ENCODE peak calls at places on chromosomes 12 and 14, in five cellular contexts. K is MM.1S, S is psoas muscle, O is GM12865, E is kidney epithelial cell. Z is an unnamed sample.
A peak's percentile ranks its signal among the peaks of the same experiment; 100 is the strongest.

GRCh38 chr14:78762331-78762730 is 592.2 kb downstream of the NRXN3 start:
- DNase-seq in O (no peak), K (no peak), E (no peak), S (no peak), Z (no peak)

GRCh38 chr12:104784592-104784991 is 173.5 kb downstream of the SLC41A2 start:
- DNase-seq in O (no peak), E (no peak), S (no peak), K (no peak), Z (peak; percentile 27)

GRCh38 chr12:125704803-125705202 is 639.6 kb downstream of the AACS start:
- DNase-seq in K (no peak), O (no peak), E (no peak), S (no peak), Z (no peak)

GRCh38 chr14:71883094-71883493 is 49.1 kb upstream of the RGS6 start:
- DNase-seq in O (peak; percentile 10), S (no peak), E (no peak), K (no peak), Z (no peak)

GRCh38 chr14:36438883-36439282 is 81.1 kb downstream of the NKX2-1 start:
- DNase-seq in K (no peak), E (no peak), O (no peak), S (no peak), Z (no peak)

GRCh38 chr14:105860615-105861580 is 334.5 kb downstream of the TMEM121 start:
- DNase-seq in O (peak; percentile 70), K (peak; percentile 6), E (no peak), S (no peak), Z (no peak)

GRCh38 chr12:65443038-65443437 is 164.6 kb downstream of the MSRB3 start:
- DNase-seq in S (no peak), O (no peak), K (no peak), E (no peak), Z (peak; percentile 28)

GRCh38 chr12:19065223-19065622 is 64.3 kb upstream of the PLEKHA5 start:
- DNase-seq in E (no peak), O (no peak), K (no peak), S (no peak), Z (no peak)

GRCh38 chr12:104828015-104828414 is 130.1 kb downstream of the SLC41A2 start:
- DNase-seq in O (no peak), E (no peak), K (no peak), S (no peak), Z (no peak)

GRCh38 chr14:75454963-75455546 is 27.2 kb downstream of the JDP2 start:
- DNase-seq in K (no peak), S (peak; percentile 78), O (peak; percentile 44), E (peak; percentile 51), Z (peak; percentile 81)

GRCh38 chr14:69345402-69345801 is 52.7 kb downstream of the ERH start:
- DNase-seq in S (no peak), O (no peak), E (no peak), K (peak; percentile 9), Z (no peak)

GRCh38 chr12:3243376-3244084 is 166.4 kb downstream of the TSPAN9 start:
- DNase-seq in K (no peak), O (no peak), S (no peak), E (no peak), Z (no peak)

GRCh38 chr14:105477659-105478623 is 3.3 kb downstream of the CRIP2 start:
- DNase-seq in K (no peak), E (no peak), O (no peak), S (no peak), Z (no peak)

GRCh38 chr12:2286461-2287131 is 233.8 kb downstream of the CACNA1C start:
- DNase-seq in O (no peak), S (no peak), K (no peak), E (no peak), Z (peak; percentile 74)

GRCh38 chr12:107992870-107993451 is 136.1 kb upstream of the WSCD2 start:
- DNase-seq in O (peak; percentile 59), K (peak; percentile 64), S (no peak), E (no peak), Z (peak; percentile 12)

GRCh38 chr14:77498120-77498979 is at the start of gene ISM2:
- DNase-seq in E (no peak), K (peak; percentile 16), S (no peak), O (peak; percentile 60), Z (peak; percentile 23)

GRCh38 chr12:79367016-79367575 is 323.7 kb downstream of the PAWR start:
- DNase-seq in O (no peak), S (no peak), K (no peak), E (no peak), Z (no peak)

GRCh38 chr14:93328546-93328945 is 4.3 kb downstream of the BTBD7 start:
- DNase-seq in S (no peak), O (no peak), K (no peak), E (no peak), Z (no peak)

GRCh38 chr14:95195031-95195430 is 37.7 kb upstream of the DICER1 start:
- DNase-seq in S (no peak), K (no peak), O (no peak), E (no peak), Z (no peak)

GRCh38 chr14:106422066-106422465 is 895.7 kb downstream of the TMEM121 start:
- DNase-seq in S (no peak), O (no peak), E (no peak), K (no peak), Z (no peak)

GRCh38 chr12:131985145-131985875 is 35.6 kb downstream of the EP400 start:
- DNase-seq in O (no peak), K (no peak), E (no peak), S (no peak), Z (no peak)

GRCh38 chr14:89667983-89668382 is 250.9 kb upstream of the FOXN3 start:
- DNase-seq in E (peak; percentile 5), S (no peak), O (no peak), K (no peak), Z (peak; percentile 37)

GRCh38 chr12:79929065-79929464 is 5.8 kb downstream of the PPP1R12A start:
- DNase-seq in O (no peak), K (no peak), S (no peak), E (no peak), Z (no peak)

GRCh38 chr12:119603767-119604166 is 10.2 kb downstream of the TMEM233 start:
- DNase-seq in S (no peak), K (no peak), E (no peak), O (no peak), Z (peak; percentile 25)

GRCh38 chr12:122243965-122244364 is 18.1 kb upstream of the DIABLO start:
- DNase-seq in K (no peak), O (peak; percentile 32), E (no peak), S (no peak), Z (no peak)

GRCh38 chr14:28375295-28375694 is 391.3 kb upstream of the FOXG1 start:
- DNase-seq in E (no peak), K (peak; percentile 19), S (no peak), O (no peak), Z (peak; percentile 38)

GRCh38 chr14:61891251-61891650 is 129.0 kb downstream of the SNAPC1 start:
- DNase-seq in E (peak; percentile 14), O (no peak), S (no peak), K (no peak), Z (peak; percentile 2)

GRCh38 chr14:74438351-74438915 is 12.4 kb upstream of the SYNDIG1L start:
- DNase-seq in O (no peak), S (no peak), E (no peak), K (no peak), Z (no peak)

GRCh38 chr12:48004039-48004940 is at the start of gene COL2A1:
- DNase-seq in O (no peak), K (no peak), S (peak; percentile 38), E (no peak), Z (peak; percentile 3)

GRCh38 chr12:59695379-59695778 is 99.5 kb downstream of the SLC16A7 start:
- DNase-seq in E (no peak), S (no peak), K (no peak), O (no peak), Z (peak; percentile 72)

GRCh38 chr12:94952325-94952724 is 51.2 kb downstream of the NDUFA12 start:
- DNase-seq in S (no peak), E (no peak), K (no peak), O (no peak), Z (peak; percentile 23)

GRCh38 chr14:22850944-22851790 is 14.8 kb downstream of the MMP14 start:
- DNase-seq in S (peak; percentile 88), O (peak; percentile 32), E (peak; percentile 76), K (no peak), Z (peak; percentile 96)

GRCh38 chr12:45730842-45731336 is 1.4 kb downstream of the ARID2 start:
- DNase-seq in K (peak; percentile 37), S (no peak), E (no peak), O (peak; percentile 59), Z (peak; percentile 47)

GRCh38 chr14:64464695-64465094 is 604 bp upstream of the AKAP5 start:
- DNase-seq in K (no peak), O (peak; percentile 30), E (no peak), S (no peak), Z (no peak)

GRCh38 chr12:751192-751827 is 1.1 kb upstream of the WNK1 start:
- DNase-seq in K (peak; percentile 97), E (peak; percentile 80), S (peak; percentile 93), O (peak; percentile 99), Z (peak; percentile 96)

GRCh38 chr12:753401-754237 is 1.2 kb downstream of the WNK1 start:
- DNase-seq in O (peak; percentile 61), K (peak; percentile 52), E (no peak), S (peak; percentile 55), Z (peak; percentile 32)

GRCh38 chr12:754238-754816 is 1.9 kb downstream of the WNK1 start:
- DNase-seq in O (peak; percentile 7), K (no peak), S (no peak), E (no peak), Z (peak; percentile 27)

GRCh38 chr12:751828-752672 is at the start of gene WNK1:
- DNase-seq in S (peak; percentile 97), K (peak; percentile 99), E (peak; percentile 99), O (peak; percentile 99), Z (peak; percentile 99)

GRCh38 chr12:752673-753400 is 458 bp downstream of the WNK1 start:
- DNase-seq in S (peak; percentile 75), E (no peak), O (peak; percentile 69), K (peak; percentile 60), Z (peak; percentile 27)
- TF ChIP-seq CTCF in S (peak; percentile 33), E (no peak), O (no peak), K (no peak), Z (no peak)

GRCh38 chr12:52120951-52121847 is 41.7 kb downstream of the SMIM41 start:
- DNase-seq in O (no peak), E (no peak), S (no peak), K (no peak), Z (no peak)

GRCh38 chr12:52121848-52122838 is 42.6 kb downstream of the SMIM41 start:
- DNase-seq in K (peak; percentile 51), E (no peak), O (peak; percentile 86), S (peak; percentile 59), Z (peak; percentile 52)

GRCh38 chr12:52125499-52125900 is 46.0 kb downstream of the SMIM41 start:
- DNase-seq in K (no peak), S (no peak), E (no peak), O (no peak), Z (no peak)

GRCh38 chr12:52122904-52123303 is 43.4 kb downstream of the SMIM41 start:
- DNase-seq in S (no peak), K (no peak), O (no peak), E (no peak), Z (no peak)

GRCh38 chr12:52119398-52120254 is 40.1 kb downstream of the SMIM41 start:
- DNase-seq in O (peak; percentile 74), E (no peak), S (no peak), K (peak; percentile 30), Z (peak; percentile 45)
- H3K4me3 ChIP-seq in O (no peak overlapping the region), E (no peak overlapping the region), S (no peak overlapping the region), K (no peak overlapping the region), Z (no peak overlapping the region)

GRCh38 chr14:59707778-59708635 is 131.4 kb upstream of the CCDC175 start:
- DNase-seq in E (no peak), K (no peak), S (no peak), O (no peak), Z (peak; percentile 43)
- TF ChIP-seq CTCF in E (no peak), K (no peak), S (no peak), O (no peak), Z (peak; percentile 24)

GRCh38 chr12:49341777-49342065 is 4.7 kb upstream of the C1QL4 start:
- DNase-seq in E (no peak), S (no peak), K (no peak), O (no peak), Z (no peak)
- H3K4me3 ChIP-seq in E (no peak overlapping the region), S (no peak overlapping the region), K (peak overlapping the region; percentile 58), O (no peak overlapping the region), Z (peak overlapping the region; percentile 56)

Z was measured in fibroblast of the aortic adventitia.